ENCODE peak calls at places on chromosomes 4 and X, in eight cellular contexts. J is mesothelial cell of epicardium, D is upper lobe of right lung, P is HL-60, S is natural killer cell, K is HFFc6, Z is suprapubic skin, X is foreskin fibroblast. U is an unnamed sample.

GRCh38 chr4:186144180-186144579 is 39.7 kb downstream of the FAM149A start:
- DNase-seq in X (peak), Z (no peak), K (no peak), P (no peak), S (no peak), D (no peak), J (peak), U (no peak)

GRCh38 chrX:23515028-23515427 is 152.3 kb upstream of the PRDX4 start:
- DNase-seq in X (no peak), S (no peak), J (no peak), Z (no peak), P (no peak), K (no peak), D (no peak), U (no peak)

GRCh38 chrX:129653985-129654651 is 638 bp downstream of the APLN start:
- DNase-seq in S (no peak), K (no peak), D (no peak), J (no peak), P (no peak), X (no peak), Z (no peak), U (no peak)

GRCh38 chr4:86976801-86977485 is 42.1 kb downstream of the AFF1 start:
- DNase-seq in K (no peak), J (no peak), Z (no peak), D (no peak), S (no peak), X (no peak), P (no peak), U (no peak)

GRCh38 chr4:124322234-124322831 is 390.2 kb downstream of the ANKRD50 start:
- DNase-seq in X (peak), S (no peak), J (no peak), Z (no peak), K (peak), P (no peak), D (no peak), U (no peak)

GRCh38 chr4:176845636-176846035 is 52.9 kb upstream of the VEGFC start:
- DNase-seq in Z (no peak), J (no peak), X (peak), D (no peak), K (peak), P (no peak), S (no peak), U (no peak)

GRCh38 chrX:107710617-107711391 is 64.8 kb downstream of the TSC22D3 start:
- DNase-seq in J (no peak), P (peak), S (peak), D (no peak), Z (peak), X (peak), K (peak), U (no peak)

GRCh38 chr4:30916337-30917274 is 196.4 kb downstream of the PCDH7 start:
- DNase-seq in Z (no peak), S (no peak), J (no peak), P (no peak), D (no peak), X (no peak), K (no peak), U (no peak)

GRCh38 chrX:123422875-123423274 is 238.8 kb downstream of the GRIA3 start:
- DNase-seq in D (no peak), P (no peak), X (peak), K (peak), Z (no peak), S (no peak), J (no peak), U (no peak)

DNA sequence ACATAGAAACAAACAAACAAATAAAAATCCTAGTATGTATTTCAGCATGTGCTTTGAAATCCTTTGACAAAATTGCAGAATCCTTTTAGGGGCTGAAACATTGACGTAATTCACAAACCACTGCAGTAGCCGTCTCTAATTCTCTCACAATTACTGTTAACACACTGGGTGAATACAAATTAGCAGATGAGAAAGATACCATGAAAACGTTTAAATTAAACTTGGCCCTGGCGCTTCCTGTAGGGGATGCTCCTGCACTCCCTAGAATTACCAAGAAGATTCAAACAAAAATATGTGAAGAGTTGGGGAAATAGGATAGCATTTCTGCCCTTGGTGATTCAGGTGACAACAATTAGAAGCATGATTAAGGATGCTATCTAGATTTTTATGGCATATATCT is 772.5 kb upstream of the PRKX start:
- DNase-seq in X (no peak), D (no peak), S (no peak), K (no peak), P (no peak), J (no peak), Z (no peak), U (no peak)
- TF ChIP-seq CTCF in X (no peak), D (no peak), S (no peak), K (no peak), P (no peak), J (no peak), Z (no peak), U (no peak)

DNA sequence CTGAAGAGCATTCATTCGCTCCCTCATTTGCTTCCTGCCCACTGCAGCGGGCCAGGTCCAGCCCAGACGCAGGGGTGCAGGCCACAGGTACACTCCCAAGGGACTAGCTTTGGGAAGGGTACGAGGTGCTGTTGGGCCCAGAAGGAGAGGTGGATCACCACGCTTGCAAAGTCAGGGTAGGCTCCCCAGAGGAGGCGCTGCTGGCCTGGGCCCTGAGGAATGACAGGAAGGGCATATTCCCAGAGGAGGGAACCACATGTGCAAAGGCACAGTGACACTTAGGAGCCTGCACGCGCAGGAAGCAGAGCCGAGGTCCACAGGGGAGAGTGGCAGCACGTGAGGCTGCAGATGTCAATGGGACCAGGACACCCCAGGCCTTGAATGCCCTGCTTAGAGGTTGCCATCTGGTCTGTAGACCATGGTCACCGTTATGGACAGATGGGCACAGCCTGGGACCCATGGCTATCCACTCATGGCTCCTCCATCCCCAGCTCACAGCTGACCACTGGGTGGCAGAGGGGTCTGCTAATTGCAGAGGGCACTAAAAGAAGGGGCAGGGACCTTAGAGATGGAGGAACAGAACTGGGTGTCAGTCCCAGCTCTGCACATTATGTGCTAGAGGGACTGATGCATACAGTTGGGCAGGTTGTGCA is 7.9 kb downstream of the HTRA3 start:
- DNase-seq in X (no peak), D (peak), J (no peak), S (no peak), Z (peak), P (no peak), K (no peak), U (no peak)
- TF ChIP-seq CTCF in X (no peak), D (no peak), J (no peak), S (no peak), Z (no peak), P (no peak), K (peak), U (no peak)

GRCh38 chr4:78171482-78171881 is 114.4 kb downstream of the FRAS1 start:
- DNase-seq in X (no peak), P (no peak), J (no peak), Z (no peak), S (no peak), D (no peak), K (no peak), U (no peak)
- TF ChIP-seq CTCF in X (no peak), P (no peak), J (no peak), Z (no peak), S (no peak), D (no peak), K (no peak), U (no peak)

DNA sequence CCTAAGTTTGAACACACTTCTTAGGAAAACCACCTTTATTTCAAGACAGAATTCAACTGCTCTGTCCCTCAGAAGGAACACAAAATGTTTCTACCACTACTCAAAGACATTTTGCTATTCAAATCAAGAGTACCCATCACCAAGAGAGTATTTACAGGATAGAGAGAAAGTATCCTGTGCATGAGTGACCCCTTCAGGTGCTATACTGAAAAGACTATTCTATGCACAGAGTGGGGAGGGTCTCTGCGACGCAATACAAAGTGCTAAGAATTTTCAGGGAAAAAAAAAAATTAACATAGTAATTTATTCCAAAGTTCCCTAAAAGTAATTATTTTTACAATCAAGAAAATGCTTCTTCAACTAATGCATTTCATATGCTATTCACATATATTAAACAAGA is 346.4 kb upstream of the FAM241A start:
- DNase-seq in X (no peak), J (no peak), P (no peak), S (no peak), Z (no peak), D (no peak), K (no peak), U (no peak)
- TF ChIP-seq CTCF in X (peak), J (no peak), P (no peak), S (no peak), Z (no peak), D (no peak), K (peak), U (no peak)

GRCh38 chr4:158768577-158769174 is at the start of gene FNIP2:
- DNase-seq in X (peak), S (peak), P (no peak), J (peak), K (peak), Z (peak), D (peak), U (peak)

GRCh38 chr4:158770671-158771070 is 1.8 kb downstream of the FNIP2 start:
- DNase-seq in P (no peak), J (no peak), Z (no peak), S (no peak), X (no peak), D (no peak), K (no peak), U (no peak)

GRCh38 chr4:158766419-158767044 is 2.3 kb upstream of the FNIP2 start:
- DNase-seq in X (no peak), J (no peak), D (no peak), Z (no peak), K (no peak), P (no peak), S (no peak), U (no peak)

GRCh38 chr4:158771776-158772175 is 3.0 kb downstream of the FNIP2 start:
- DNase-seq in Z (no peak), X (no peak), S (no peak), J (no peak), K (no peak), P (no peak), D (no peak), U (no peak)

DNA sequence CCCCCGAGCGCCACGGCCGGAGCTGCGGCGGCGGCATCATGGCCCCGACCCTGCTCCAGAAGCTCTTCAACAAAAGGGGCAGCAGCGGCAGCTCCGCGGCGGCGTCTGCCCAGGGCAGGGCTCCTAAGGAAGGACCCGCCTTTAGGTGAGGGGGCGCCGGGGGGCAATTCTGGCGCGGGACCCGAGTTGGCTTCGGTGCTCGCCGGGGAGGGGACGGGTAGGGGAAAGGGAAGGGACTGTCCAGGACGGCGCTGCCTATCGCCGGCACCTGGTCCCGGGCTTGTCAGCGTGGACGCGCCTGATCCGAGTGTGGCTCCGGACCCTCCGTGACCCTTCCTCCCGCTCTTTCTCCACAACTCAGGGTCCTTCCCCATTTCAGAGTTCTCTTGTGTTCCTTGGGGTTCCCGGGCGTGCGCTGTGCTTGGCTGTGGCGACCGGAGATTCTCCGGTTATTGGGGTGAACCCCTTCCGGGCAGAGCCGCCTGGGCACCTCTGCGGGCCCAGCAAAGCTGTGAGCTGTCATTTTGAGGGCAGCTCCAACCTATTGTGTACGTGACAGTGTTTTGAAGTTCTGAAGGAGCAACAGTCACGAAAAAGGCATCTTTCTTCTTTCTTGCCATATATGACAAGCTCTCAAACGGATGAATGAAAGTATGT is 477 bp downstream of the FNIP2 start:
- DNase-seq in Z (peak), K (no peak), D (peak), X (peak), S (peak), J (peak), P (no peak), U (no peak)
- TF ChIP-seq CTCF in Z (no peak), K (no peak), D (no peak), X (no peak), S (no peak), J (no peak), P (no peak), U (no peak)

GRCh38 chr4:37605843-37606565 is 80.2 kb downstream of the RELL1 start:
- DNase-seq in K (no peak), P (no peak), Z (no peak), J (no peak), X (no peak), S (no peak), D (no peak), U (no peak)
- TF ChIP-seq CTCF in K (no peak), P (no peak), Z (no peak), J (no peak), X (no peak), S (no peak), D (no peak), U (no peak)

DNA sequence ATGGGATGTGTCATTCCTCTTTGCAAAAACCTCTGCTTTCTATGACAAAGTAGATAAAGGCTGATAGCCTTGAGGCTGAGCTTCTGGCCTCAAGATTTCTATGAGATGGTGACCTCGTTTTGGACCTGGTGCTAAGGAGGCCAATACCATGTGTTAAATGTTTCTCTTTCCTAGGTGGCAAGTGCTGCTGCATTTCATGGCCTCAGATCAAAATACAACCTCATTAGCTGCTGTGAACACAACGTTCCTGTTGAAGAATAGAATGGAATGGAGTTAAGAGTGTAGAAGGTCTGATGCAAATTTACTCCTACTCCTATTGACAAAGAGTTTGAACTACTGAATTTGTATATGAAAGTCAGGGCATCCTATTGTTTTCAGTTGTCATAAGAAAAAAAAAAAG is 112.0 kb downstream of the C4orf51 start:
- DNase-seq in Z (no peak), P (no peak), D (no peak), J (no peak), K (no peak), X (no peak), S (no peak), U (no peak)
- TF ChIP-seq CTCF in Z (no peak), P (no peak), D (no peak), J (no peak), K (no peak), X (no peak), S (no peak), U (no peak)

U was measured in omental fat pad.